ENCODE peak calls at places on chromosomes 11 and 22, in five cellular contexts. U is HFF-Myc, A is psoas muscle, L is choroid plexus epithelial cell, M is left ventricle myocardium inferior. B is an unnamed sample.

GRCh38 chr11:74397531-74398243 is 546 bp downstream of the PGM2L1 start:
- DNase-seq in M (no peak), L (peak), U (no peak), A (peak), B (no peak)

GRCh38 chr22:49324527-49325491 is 502.9 kb downstream of the BRD1 start:
- DNase-seq in L (no peak), U (no peak), M (no peak), A (no peak), B (no peak)

GRCh38 chr11:62404918-62405317 is 13.9 kb upstream of the SCGB1A1 start:
- DNase-seq in L (no peak), M (no peak), A (no peak), U (no peak), B (no peak)

GRCh38 chr11:70281114-70281729 is 10.7 kb downstream of the PPFIA1 start:
- DNase-seq in L (peak), A (peak), U (no peak), M (peak), B (peak)

GRCh38 chr11:70661763-70662501 is 263.6 kb downstream of the CTTN start:
- DNase-seq in L (no peak), U (no peak), M (no peak), A (no peak), B (peak)

GRCh38 chr11:35177370-35177769 is 38.4 kb downstream of the CD44 start:
- DNase-seq in A (no peak), M (no peak), U (no peak), L (peak), B (no peak)

GRCh38 chr11:33953289-33953688 is 61.4 kb upstream of the LMO2 start:
- DNase-seq in A (no peak), M (no peak), U (no peak), L (no peak), B (no peak)

GRCh38 chr11:47928426-47928825 is 51.9 kb upstream of the PTPRJ start:
- DNase-seq in L (no peak), M (no peak), A (no peak), U (no peak), B (no peak)

GRCh38 chr11:2586793-2587131 is 113.0 kb downstream of the KCNQ1OT1 start:
- DNase-seq in M (no peak), U (no peak), L (no peak), A (no peak), B (no peak)

GRCh38 chr22:38314140-38314991 is 2.9 kb downstream of the CSNK1E start:
- DNase-seq in U (no peak), L (peak), A (no peak), M (no peak), B (peak)

GRCh38 chr11:57480409-57481137 is 20.2 kb downstream of the RTN4RL2 start:
- DNase-seq in U (no peak), L (peak), M (peak), A (peak), B (peak)

GRCh38 chr11:55172734-55173415 is 89.1 kb upstream of the TRIM48 start:
- DNase-seq in L (no peak), A (no peak), M (no peak), U (no peak), B (no peak)

GRCh38 chr11:12693485-12694181 is 19.4 kb downstream of the TEAD1 start:
- DNase-seq in U (peak), L (peak), M (peak), A (peak), B (peak)

GRCh38 chr11:57474751-57475115 is 14.4 kb downstream of the RTN4RL2 start:
- DNase-seq in U (no peak), M (no peak), A (no peak), L (no peak), B (no peak)

GRCh38 chr22:17217179-17217578 is 2.1 kb downstream of the ADA2 start:
- DNase-seq in M (no peak), U (no peak), L (no peak), A (no peak), B (no peak)

GRCh38 chr11:69013009-69013951 is at the start of gene MRGPRF:
- DNase-seq in L (peak), M (peak), U (peak), A (peak), B (peak)

GRCh38 chr11:19566583-19567379 is 145.9 kb upstream of the NAV2 start:
- DNase-seq in A (no peak), L (no peak), M (no peak), U (no peak), B (no peak)

GRCh38 chr11:34840736-34841386 is 75.3 kb downstream of the APIP start:
- DNase-seq in U (peak), A (no peak), L (peak), M (no peak), B (no peak)

DNA sequence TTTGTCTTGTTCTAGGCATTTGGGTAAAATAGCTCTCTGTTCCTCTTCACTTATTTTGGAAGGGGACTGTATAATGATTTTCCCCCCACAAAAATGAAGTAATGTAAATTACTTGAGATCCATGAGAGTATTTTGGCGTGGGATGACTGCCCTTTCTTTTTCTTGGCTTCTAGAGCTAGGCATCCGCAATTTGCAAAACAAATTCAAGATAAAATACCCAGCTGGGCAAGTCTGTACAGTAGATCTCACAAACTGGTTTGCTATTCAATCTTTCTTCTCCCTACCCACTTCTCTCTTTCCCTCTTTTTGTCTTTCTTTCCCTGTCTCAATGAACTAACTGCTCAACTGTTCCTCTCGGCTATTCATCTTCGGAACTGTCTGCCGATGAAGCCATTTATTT is 75.7 kb upstream of the MTMR2 start:
- DNase-seq in M (no peak), L (no peak), A (no peak), U (no peak), B (peak)
- H3K4me3 ChIP-seq in M (peak), L (no peak), A (no peak), U (no peak), B (no peak)

GRCh38 chr11:121106812-121107211 is 5.8 kb downstream of the TECTA start:
- DNase-seq in A (no peak), L (no peak), M (no peak), U (no peak), B (no peak)

GRCh38 chr11:121105063-121105480 is 4.0 kb downstream of the TECTA start:
- DNase-seq in L (no peak), A (peak), U (no peak), M (peak), B (peak)

GRCh38 chr11:121100943-121101342 is at the start of gene TECTA:
- DNase-seq in M (no peak), U (no peak), A (no peak), L (no peak), B (no peak)

GRCh38 chr11:121105851-121106250 is 4.8 kb downstream of the TECTA start:
- DNase-seq in A (no peak), U (no peak), L (no peak), M (no peak), B (no peak)

GRCh38 chr11:121104223-121104831 is 3.3 kb downstream of the TECTA start:
- DNase-seq in A (peak), L (no peak), M (peak), U (no peak), B (no peak)
- TF ChIP-seq CTCF in A (no peak), L (peak), M (peak), U (peak), B (peak)

GRCh38 chr11:117942255-117942654 is 13.1 kb upstream of the TMPRSS13 start:
- DNase-seq in M (no peak), U (no peak), L (no peak), A (no peak), B (no peak)

GRCh38 chr11:117944554-117944953 is 15.4 kb upstream of the TMPRSS13 start:
- DNase-seq in L (no peak), A (no peak), U (no peak), M (no peak), B (no peak)

GRCh38 chr11:117946196-117946841 is 17.1 kb upstream of the TMPRSS13 start:
- DNase-seq in L (no peak), M (no peak), A (no peak), U (no peak), B (no peak)

GRCh38 chr11:117946842-117947526 is 17.8 kb upstream of the TMPRSS13 start:
- DNase-seq in M (peak), A (peak), U (peak), L (peak), B (peak)

DNA sequence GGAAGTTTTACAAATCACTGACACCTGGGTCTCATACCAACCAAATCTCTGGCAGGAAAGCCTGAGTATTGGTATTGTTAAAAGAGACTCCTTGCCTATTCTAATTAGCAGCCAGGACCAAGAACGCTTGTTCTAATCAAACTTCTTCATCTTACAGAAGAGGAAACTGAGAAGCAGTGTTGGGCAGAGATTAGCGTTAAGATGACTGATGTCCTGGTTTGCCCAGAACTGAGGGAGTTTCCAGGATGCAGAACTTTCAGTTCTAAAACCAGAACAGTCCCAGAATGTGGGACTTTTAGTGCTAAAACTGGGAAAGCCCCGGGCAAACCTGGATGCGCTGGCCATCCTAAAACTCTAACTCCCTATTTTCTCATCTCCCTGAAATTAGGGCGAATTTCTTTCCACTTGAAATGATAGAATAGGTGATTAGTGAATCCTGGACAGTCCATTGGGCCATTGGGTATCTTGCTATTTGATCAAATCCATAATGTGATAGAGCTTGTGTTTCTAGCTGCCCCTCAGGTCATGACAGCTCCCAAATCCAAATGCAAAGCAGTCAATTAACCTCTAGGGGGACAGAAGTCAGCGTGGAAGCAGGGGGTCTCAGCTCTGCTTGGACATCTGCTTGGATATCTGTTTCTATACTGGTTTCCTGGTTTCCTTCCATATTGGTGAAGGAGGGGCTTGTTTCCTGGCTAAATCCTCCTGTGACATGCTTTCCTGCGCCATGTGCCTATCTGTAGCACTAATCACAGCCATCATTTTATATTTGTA is 16.0 kb upstream of the TMPRSS13 start:
- DNase-seq in U (no peak), L (no peak), A (no peak), M (no peak), B (no peak)
- H3K4me3 ChIP-seq in U (no peak), L (no peak), A (no peak), M (no peak), B (no peak)

DNA sequence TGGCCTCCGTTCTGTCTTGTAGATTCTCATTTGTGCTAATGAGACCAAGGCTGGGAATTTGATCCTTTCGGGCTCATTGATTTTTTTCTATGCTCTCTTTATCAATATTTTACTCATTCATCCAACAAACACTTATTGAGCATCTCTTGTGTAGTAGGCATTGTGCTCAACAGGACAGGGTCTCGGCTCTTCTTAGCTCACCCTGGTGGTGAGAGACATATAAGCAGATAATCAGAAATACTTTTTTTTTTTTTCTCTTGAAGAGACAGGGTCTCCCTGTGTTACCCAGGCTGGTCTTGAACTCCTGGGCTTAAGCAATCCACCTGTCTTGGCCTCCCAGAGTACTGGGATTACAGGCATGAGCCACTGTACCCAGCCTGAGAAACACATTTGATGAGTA is 48.0 kb upstream of the SLC5A1 start:
- DNase-seq in U (no peak), A (no peak), L (peak), M (no peak), B (no peak)
- TF ChIP-seq CTCF in U (peak), A (no peak), L (peak), M (peak), B (no peak)

DNA sequence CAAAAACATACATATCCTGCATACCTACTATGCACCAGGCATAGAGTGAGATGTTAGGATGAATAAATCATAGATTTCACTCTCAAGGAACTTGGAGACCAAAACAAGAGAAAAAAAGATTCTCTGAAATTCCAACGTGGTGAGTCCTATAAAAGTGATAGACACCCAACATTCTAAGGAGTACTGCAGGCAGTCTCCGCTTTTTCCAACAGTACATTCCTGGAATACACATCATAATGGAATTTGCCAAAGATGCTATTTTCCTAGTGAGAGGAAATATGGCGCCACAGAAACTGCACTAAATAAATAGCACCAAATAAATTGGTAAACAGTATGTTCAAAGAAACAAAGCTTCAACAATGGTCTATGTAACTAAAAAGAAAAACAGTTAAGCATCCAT is 6.0 kb downstream of the TMEM123 start:
- DNase-seq in A (no peak), M (no peak), U (no peak), L (peak), B (peak)
- H3K4me3 ChIP-seq in A (no peak), M (no peak), U (no peak), L (no peak), B (no peak)

GRCh38 chr11:64343740-64344133 is 3.7 kb downstream of the CCDC88B start:
- DNase-seq in U (no peak), L (no peak), A (no peak), M (no peak), B (no peak)
- TF ChIP-seq CTCF in U (peak), L (peak), A (peak), M (peak), B (peak)